ENCODE peak calls at places on chromosomes 16 and 17, in seven cellular contexts. One of them, this sample, is unnamed.

GRCh38 chr16:83305092-83305491 is 502.7 kb upstream of the HSBP1 start:
- DNase-seq in lower leg skin: no peak
- DNase-seq in CD8-positive, alpha-beta memory T cell: no peak
- DNase-seq in stomach: no peak
- DNase-seq in C1 segment of cervical spinal cord: no peak
- DNase-seq in NCI-H1694 treated with DMSO at 0.1 percent for 48 hours: no peak
- DNase-seq in AG09319: peak; percentile 54
- DNase-seq in this sample: peak; percentile 77

GRCh38 chr17:74161501-74161850 is 42.0 kb upstream of the RPL38 start:
- DNase-seq in lower leg skin: peak; percentile 72
- DNase-seq in C1 segment of cervical spinal cord: no peak
- DNase-seq in stomach: no peak
- DNase-seq in CD8-positive, alpha-beta memory T cell: no peak
- DNase-seq in AG09319: no peak
- DNase-seq in NCI-H1694 treated with DMSO at 0.1 percent for 48 hours: no peak
- DNase-seq in this sample: no peak

GRCh38 chr17:57045868-57046671 is 39.0 kb upstream of the AKAP1 start:
- DNase-seq in AG09319: no peak
- DNase-seq in C1 segment of cervical spinal cord: no peak
- DNase-seq in CD8-positive, alpha-beta memory T cell: peak; percentile 5
- DNase-seq in NCI-H1694 treated with DMSO at 0.1 percent for 48 hours: no peak
- DNase-seq in lower leg skin: no peak
- DNase-seq in stomach: peak; percentile 70
- DNase-seq in this sample: no peak

GRCh38 chr17:78915872-78916632 is 9.1 kb downstream of the TIMP2 start:
- DNase-seq in AG09319: no peak
- DNase-seq in CD8-positive, alpha-beta memory T cell: no peak
- DNase-seq in stomach: peak; percentile 42
- DNase-seq in NCI-H1694 treated with DMSO at 0.1 percent for 48 hours: no peak
- DNase-seq in lower leg skin: peak; percentile 90
- DNase-seq in C1 segment of cervical spinal cord: peak; percentile 23
- DNase-seq in this sample: no peak

GRCh38 chr16:67943619-67944503 is at the start of gene LCAT:
- DNase-seq in CD8-positive, alpha-beta memory T cell: no peak
- DNase-seq in lower leg skin: no peak
- DNase-seq in AG09319: no peak
- DNase-seq in C1 segment of cervical spinal cord: peak; percentile 76
- DNase-seq in NCI-H1694 treated with DMSO at 0.1 percent for 48 hours: no peak
- DNase-seq in stomach: peak; percentile 72
- DNase-seq in this sample: no peak

GRCh38 chr16:80167657-80168056 is 373.1 kb upstream of the DYNLRB2 start:
- DNase-seq in NCI-H1694 treated with DMSO at 0.1 percent for 48 hours: no peak
- DNase-seq in lower leg skin: no peak
- DNase-seq in stomach: no peak
- DNase-seq in C1 segment of cervical spinal cord: no peak
- DNase-seq in AG09319: no peak
- DNase-seq in CD8-positive, alpha-beta memory T cell: no peak
- DNase-seq in this sample: no peak

GRCh38 chr17:66135896-66136295 is 56.0 kb downstream of the CEP112 start:
- DNase-seq in stomach: no peak
- DNase-seq in C1 segment of cervical spinal cord: no peak
- DNase-seq in lower leg skin: no peak
- DNase-seq in CD8-positive, alpha-beta memory T cell: no peak
- DNase-seq in AG09319: no peak
- DNase-seq in NCI-H1694 treated with DMSO at 0.1 percent for 48 hours: no peak
- DNase-seq in this sample: peak; percentile 2

GRCh38 chr16:81496742-81497141 is 52.1 kb downstream of the CMIP start:
- DNase-seq in C1 segment of cervical spinal cord: no peak
- DNase-seq in stomach: no peak
- DNase-seq in AG09319: no peak
- DNase-seq in lower leg skin: no peak
- DNase-seq in NCI-H1694 treated with DMSO at 0.1 percent for 48 hours: no peak
- DNase-seq in CD8-positive, alpha-beta memory T cell: no peak
- DNase-seq in this sample: no peak

GRCh38 chr17:1003633-1003971 is 6.7 kb downstream of the TIMM22 start:
- DNase-seq in lower leg skin: no peak
- DNase-seq in NCI-H1694 treated with DMSO at 0.1 percent for 48 hours: no peak
- DNase-seq in AG09319: no peak
- DNase-seq in CD8-positive, alpha-beta memory T cell: no peak
- DNase-seq in C1 segment of cervical spinal cord: no peak
- DNase-seq in stomach: no peak
- DNase-seq in this sample: no peak

GRCh38 chr16:87435399-87436224 is 43.5 kb downstream of the MAP1LC3B start:
- DNase-seq in AG09319: no peak
- DNase-seq in lower leg skin: no peak
- DNase-seq in NCI-H1694 treated with DMSO at 0.1 percent for 48 hours: no peak
- DNase-seq in CD8-positive, alpha-beta memory T cell: no peak
- DNase-seq in stomach: no peak
- DNase-seq in C1 segment of cervical spinal cord: no peak
- DNase-seq in this sample: no peak

GRCh38 chr17:75325827-75326586 is 36.8 kb upstream of the SLC25A19 start:
- DNase-seq in CD8-positive, alpha-beta memory T cell: no peak
- DNase-seq in lower leg skin: no peak
- DNase-seq in stomach: no peak
- DNase-seq in C1 segment of cervical spinal cord: no peak
- DNase-seq in AG09319: no peak
- DNase-seq in NCI-H1694 treated with DMSO at 0.1 percent for 48 hours: no peak
- DNase-seq in this sample: no peak

GRCh38 chr16:76038097-76038496 is 239.1 kb upstream of the CNTNAP4 start:
- DNase-seq in AG09319: no peak
- DNase-seq in lower leg skin: no peak
- DNase-seq in C1 segment of cervical spinal cord: no peak
- DNase-seq in stomach: no peak
- DNase-seq in NCI-H1694 treated with DMSO at 0.1 percent for 48 hours: no peak
- DNase-seq in CD8-positive, alpha-beta memory T cell: no peak
- DNase-seq in this sample: no peak

GRCh38 chr16:17301593-17302135 is 169.1 kb downstream of the XYLT1 start:
- DNase-seq in C1 segment of cervical spinal cord: no peak
- DNase-seq in stomach: peak; percentile 29
- DNase-seq in CD8-positive, alpha-beta memory T cell: no peak
- DNase-seq in NCI-H1694 treated with DMSO at 0.1 percent for 48 hours: peak; percentile 18
- DNase-seq in lower leg skin: no peak
- DNase-seq in AG09319: no peak
- DNase-seq in this sample: no peak

GRCh38 chr16:67017810-67018488 is 11.0 kb upstream of the CBFB start:
- DNase-seq in CD8-positive, alpha-beta memory T cell: peak; percentile 77
- DNase-seq in lower leg skin: peak; percentile 89
- DNase-seq in stomach: peak; percentile 87
- DNase-seq in AG09319: peak; percentile 63
- DNase-seq in NCI-H1694 treated with DMSO at 0.1 percent for 48 hours: peak; percentile 90
- DNase-seq in C1 segment of cervical spinal cord: no peak
- DNase-seq in this sample: peak; percentile 59

GRCh38 chr16:154223-155030 is 2.0 kb downstream of the HBZ start:
- DNase-seq in stomach: peak; percentile 29
- DNase-seq in C1 segment of cervical spinal cord: no peak
- DNase-seq in AG09319: no peak
- DNase-seq in NCI-H1694 treated with DMSO at 0.1 percent for 48 hours: no peak
- DNase-seq in lower leg skin: no peak
- DNase-seq in CD8-positive, alpha-beta memory T cell: no peak
- DNase-seq in this sample: no peak

GRCh38 chr16:57374067-57374534 is 1.8 kb downstream of the CX3CL1 start:
- DNase-seq in AG09319: no peak
- DNase-seq in lower leg skin: no peak
- DNase-seq in NCI-H1694 treated with DMSO at 0.1 percent for 48 hours: no peak
- DNase-seq in CD8-positive, alpha-beta memory T cell: no peak
- DNase-seq in stomach: no peak
- DNase-seq in C1 segment of cervical spinal cord: no peak
- DNase-seq in this sample: no peak

GRCh38 chr17:82887255-82888164 is 47.7 kb upstream of the ZNF750 start:
- DNase-seq in C1 segment of cervical spinal cord: no peak
- DNase-seq in stomach: no peak
- DNase-seq in AG09319: no peak
- DNase-seq in lower leg skin: no peak
- DNase-seq in CD8-positive, alpha-beta memory T cell: no peak
- DNase-seq in NCI-H1694 treated with DMSO at 0.1 percent for 48 hours: no peak
- DNase-seq in this sample: no peak